ENCODE peak calls at places on chromosome 2, in nine cellular contexts. One of them, this sample, is unnamed. For H3K4me1, the result is how much of the 10 kb centered on the place peaks cover.

GRCh38 chr2:176473177-176473576 is 203.9 kb downstream of the MTX2 start:
- DNase-seq in spleen: no peak
- DNase-seq in adrenal gland: peak
- DNase-seq in GM23248: peak
- DNase-seq in naive thymus-derived CD4-positive, alpha-beta T cell: peak
- DNase-seq in PC-9: no peak
- DNase-seq in mammary epithelial cell: peak
- DNase-seq in tibial nerve: no peak
- DNase-seq in uterus: peak
- DNase-seq in this sample: no peak

GRCh38 chr2:19540739-19541503 is 182.5 kb upstream of the OSR1 start:
- DNase-seq in spleen: no peak
- DNase-seq in adrenal gland: no peak
- DNase-seq in GM23248: peak
- DNase-seq in naive thymus-derived CD4-positive, alpha-beta T cell: no peak
- DNase-seq in PC-9: peak
- DNase-seq in mammary epithelial cell: peak
- DNase-seq in tibial nerve: no peak
- DNase-seq in uterus: no peak
- DNase-seq in this sample: no peak

GRCh38 chr2:162053066-162053807 is 20.8 kb downstream of the DPP4 start:
- DNase-seq in spleen: no peak
- DNase-seq in adrenal gland: no peak
- DNase-seq in GM23248: no peak
- DNase-seq in naive thymus-derived CD4-positive, alpha-beta T cell: no peak
- DNase-seq in PC-9: no peak
- DNase-seq in mammary epithelial cell: no peak
- DNase-seq in tibial nerve: no peak
- DNase-seq in uterus: no peak
- DNase-seq in this sample: no peak

GRCh38 chr2:69694894-69695849 is 46.8 kb upstream of the ANXA4 start:
- DNase-seq in spleen: no peak
- DNase-seq in adrenal gland: no peak
- DNase-seq in GM23248: peak
- DNase-seq in naive thymus-derived CD4-positive, alpha-beta T cell: no peak
- DNase-seq in PC-9: peak
- DNase-seq in mammary epithelial cell: peak
- DNase-seq in tibial nerve: no peak
- DNase-seq in uterus: peak
- DNase-seq in this sample: no peak

GRCh38 chr2:28273751-28274150 is 118.9 kb upstream of the FOSL2 start:
- DNase-seq in spleen: no peak
- DNase-seq in adrenal gland: no peak
- DNase-seq in GM23248: no peak
- DNase-seq in naive thymus-derived CD4-positive, alpha-beta T cell: no peak
- DNase-seq in PC-9: peak
- DNase-seq in mammary epithelial cell: peak
- DNase-seq in tibial nerve: no peak
- DNase-seq in uterus: no peak
- DNase-seq in this sample: no peak

GRCh38 chr2:216632952-216633615 is at the start of gene IGFBP2:
- DNase-seq in spleen: no peak
- DNase-seq in adrenal gland: peak
- DNase-seq in GM23248: peak
- DNase-seq in naive thymus-derived CD4-positive, alpha-beta T cell: no peak
- DNase-seq in PC-9: no peak
- DNase-seq in mammary epithelial cell: peak
- DNase-seq in tibial nerve: no peak
- DNase-seq in uterus: peak
- DNase-seq in this sample: no peak

GRCh38 chr2:118089015-118089800 is 937 bp downstream of the INSIG2 start:
- DNase-seq in spleen: no peak
- DNase-seq in adrenal gland: no peak
- DNase-seq in GM23248: peak
- DNase-seq in naive thymus-derived CD4-positive, alpha-beta T cell: peak
- DNase-seq in PC-9: peak
- DNase-seq in mammary epithelial cell: peak
- DNase-seq in tibial nerve: no peak
- DNase-seq in uterus: peak
- DNase-seq in this sample: no peak

GRCh38 chr2:42102606-42103450 is 55.0 kb downstream of the PKDCC start:
- DNase-seq in spleen: peak
- DNase-seq in adrenal gland: peak
- DNase-seq in GM23248: no peak
- DNase-seq in naive thymus-derived CD4-positive, alpha-beta T cell: peak
- DNase-seq in PC-9: no peak
- DNase-seq in mammary epithelial cell: no peak
- DNase-seq in tibial nerve: no peak
- DNase-seq in uterus: peak
- DNase-seq in this sample: no peak

GRCh38 chr2:144326845-144327244 is 193.1 kb downstream of the ZEB2 start:
- DNase-seq in spleen: no peak
- DNase-seq in adrenal gland: no peak
- DNase-seq in GM23248: no peak
- DNase-seq in naive thymus-derived CD4-positive, alpha-beta T cell: no peak
- DNase-seq in PC-9: no peak
- DNase-seq in mammary epithelial cell: no peak
- DNase-seq in tibial nerve: no peak
- DNase-seq in uterus: no peak
- DNase-seq in this sample: no peak
- H3K4me1 ChIP-seq in spleen: under half
- H3K4me1 ChIP-seq in adrenal gland: under half
- H3K4me1 ChIP-seq in GM23248: under half
- H3K4me1 ChIP-seq in naive thymus-derived CD4-positive, alpha-beta T cell: half or more
- H3K4me1 ChIP-seq in PC-9: under half
- H3K4me1 ChIP-seq in mammary epithelial cell: under half
- H3K4me1 ChIP-seq in tibial nerve: under half
- H3K4me1 ChIP-seq in uterus: under half
- H3K4me1 ChIP-seq in this sample: under half

GRCh38 chr2:85756822-85757435 is 3.1 kb downstream of the ATOH8 start:
- DNase-seq in spleen: no peak
- DNase-seq in adrenal gland: no peak
- DNase-seq in GM23248: no peak
- DNase-seq in naive thymus-derived CD4-positive, alpha-beta T cell: no peak
- DNase-seq in PC-9: no peak
- DNase-seq in mammary epithelial cell: no peak
- DNase-seq in tibial nerve: no peak
- DNase-seq in uterus: no peak
- DNase-seq in this sample: no peak

GRCh38 chr2:85760371-85760770 is 6.6 kb downstream of the ATOH8 start:
- DNase-seq in spleen: no peak
- DNase-seq in adrenal gland: no peak
- DNase-seq in GM23248: peak
- DNase-seq in naive thymus-derived CD4-positive, alpha-beta T cell: no peak
- DNase-seq in PC-9: no peak
- DNase-seq in mammary epithelial cell: no peak
- DNase-seq in tibial nerve: no peak
- DNase-seq in uterus: no peak
- DNase-seq in this sample: no peak

GRCh38 chr2:85757860-85758259 is 4.1 kb downstream of the ATOH8 start:
- DNase-seq in spleen: no peak
- DNase-seq in adrenal gland: no peak
- DNase-seq in GM23248: no peak
- DNase-seq in naive thymus-derived CD4-positive, alpha-beta T cell: no peak
- DNase-seq in PC-9: no peak
- DNase-seq in mammary epithelial cell: no peak
- DNase-seq in tibial nerve: no peak
- DNase-seq in uterus: no peak
- DNase-seq in this sample: no peak

GRCh38 chr2:85759257-85759613 is 5.4 kb downstream of the ATOH8 start:
- DNase-seq in spleen: no peak
- DNase-seq in adrenal gland: no peak
- DNase-seq in GM23248: no peak
- DNase-seq in naive thymus-derived CD4-positive, alpha-beta T cell: no peak
- DNase-seq in PC-9: no peak
- DNase-seq in mammary epithelial cell: no peak
- DNase-seq in tibial nerve: no peak
- DNase-seq in uterus: no peak
- DNase-seq in this sample: no peak

DNA sequence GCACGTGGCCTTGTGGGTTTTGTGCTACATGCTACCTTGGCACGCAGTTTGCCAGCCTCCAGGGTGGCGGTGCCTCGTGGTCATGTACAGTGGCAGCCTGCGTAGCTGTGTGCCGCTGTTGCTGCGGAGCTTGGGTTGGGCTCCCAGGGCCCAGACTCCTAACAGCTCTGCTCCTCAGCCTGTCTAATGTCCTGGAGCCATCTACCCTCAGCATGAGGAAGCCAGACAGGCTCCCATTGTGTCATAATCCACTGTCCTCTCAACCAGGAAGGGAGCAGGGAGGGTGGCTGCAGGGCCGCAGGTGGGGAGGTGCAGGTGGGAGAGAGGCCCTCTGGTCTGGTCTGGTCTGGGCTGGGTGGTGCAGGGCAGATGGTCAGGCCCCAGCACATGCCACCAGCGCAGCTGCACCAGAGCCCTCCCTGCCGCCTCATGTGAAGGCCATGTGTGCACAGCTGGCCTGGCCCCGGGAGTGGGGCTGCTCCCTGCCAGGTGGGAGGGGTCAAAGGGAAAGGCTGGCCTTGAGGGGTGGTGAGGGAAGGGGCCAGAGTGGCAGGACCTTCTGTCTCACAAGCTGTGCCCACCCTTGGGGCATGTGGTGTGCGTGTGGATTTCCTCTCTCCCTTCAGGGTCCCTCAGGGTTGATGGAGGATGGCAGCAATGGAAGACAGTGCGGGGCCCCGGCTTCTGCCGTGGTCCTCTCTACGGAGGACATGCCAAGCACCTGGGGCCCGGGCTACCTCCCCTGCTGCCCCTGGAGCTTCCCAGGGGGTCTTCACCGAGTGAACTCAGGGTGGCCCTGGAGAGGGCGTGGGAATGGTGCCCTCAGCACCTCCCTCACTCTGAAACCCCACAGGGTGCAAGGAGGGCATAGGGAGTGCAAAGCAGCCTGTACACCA is 4.8 kb downstream of the ATOH8 start:
- DNase-seq in spleen: no peak
- DNase-seq in adrenal gland: no peak
- DNase-seq in GM23248: peak
- DNase-seq in naive thymus-derived CD4-positive, alpha-beta T cell: no peak
- DNase-seq in PC-9: no peak
- DNase-seq in mammary epithelial cell: no peak
- DNase-seq in tibial nerve: no peak
- DNase-seq in uterus: no peak
- DNase-seq in this sample: no peak
- H3K4me1 ChIP-seq in spleen: under half
- H3K4me1 ChIP-seq in adrenal gland: under half
- H3K4me1 ChIP-seq in GM23248: half or more
- H3K4me1 ChIP-seq in naive thymus-derived CD4-positive, alpha-beta T cell: under half
- H3K4me1 ChIP-seq in PC-9: under half
- H3K4me1 ChIP-seq in mammary epithelial cell: under half
- H3K4me1 ChIP-seq in tibial nerve: under half
- H3K4me1 ChIP-seq in uterus: under half
- H3K4me1 ChIP-seq in this sample: half or more

GRCh38 chr2:201248288-201248844 is 12.0 kb upstream of the CASP8 start:
- DNase-seq in spleen: no peak
- DNase-seq in adrenal gland: no peak
- DNase-seq in GM23248: no peak
- DNase-seq in naive thymus-derived CD4-positive, alpha-beta T cell: no peak
- DNase-seq in PC-9: no peak
- DNase-seq in mammary epithelial cell: no peak
- DNase-seq in tibial nerve: no peak
- DNase-seq in uterus: no peak
- DNase-seq in this sample: no peak

GRCh38 chr2:201244829-201245228 is 15.5 kb upstream of the CASP8 start:
- DNase-seq in spleen: no peak
- DNase-seq in adrenal gland: no peak
- DNase-seq in GM23248: no peak
- DNase-seq in naive thymus-derived CD4-positive, alpha-beta T cell: no peak
- DNase-seq in PC-9: no peak
- DNase-seq in mammary epithelial cell: no peak
- DNase-seq in tibial nerve: no peak
- DNase-seq in uterus: no peak
- DNase-seq in this sample: no peak

GRCh38 chr2:201242562-201243277 is 17.6 kb upstream of the CASP8 start:
- DNase-seq in spleen: no peak
- DNase-seq in adrenal gland: no peak
- DNase-seq in GM23248: no peak
- DNase-seq in naive thymus-derived CD4-positive, alpha-beta T cell: no peak
- DNase-seq in PC-9: no peak
- DNase-seq in mammary epithelial cell: no peak
- DNase-seq in tibial nerve: no peak
- DNase-seq in uterus: no peak
- DNase-seq in this sample: no peak

GRCh38 chr2:201250741-201251140 is 9.6 kb upstream of the CASP8 start:
- DNase-seq in spleen: no peak
- DNase-seq in adrenal gland: no peak
- DNase-seq in GM23248: no peak
- DNase-seq in naive thymus-derived CD4-positive, alpha-beta T cell: no peak
- DNase-seq in PC-9: no peak
- DNase-seq in mammary epithelial cell: no peak
- DNase-seq in tibial nerve: no peak
- DNase-seq in uterus: no peak
- DNase-seq in this sample: no peak

DNA sequence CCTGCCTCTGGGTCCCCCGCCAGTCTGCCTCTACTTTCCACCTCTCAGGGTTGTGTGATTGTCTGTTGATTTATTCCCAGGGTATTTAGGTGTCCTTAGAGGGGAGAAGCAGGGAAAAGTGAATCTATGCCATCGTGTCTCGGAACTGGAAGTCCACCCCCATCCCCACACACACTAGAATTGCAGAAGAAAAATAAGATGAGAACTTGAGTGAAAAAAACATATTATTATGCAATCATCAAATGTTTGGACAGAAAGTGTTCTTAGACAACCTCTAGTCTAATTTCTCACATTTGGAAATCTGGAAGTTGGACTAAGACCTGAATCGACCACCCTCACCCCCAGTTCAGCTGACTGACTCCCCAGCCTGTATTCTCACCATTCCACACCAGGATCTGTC is 14.1 kb upstream of the CASP8 start:
- DNase-seq in spleen: no peak
- DNase-seq in adrenal gland: no peak
- DNase-seq in GM23248: no peak
- DNase-seq in naive thymus-derived CD4-positive, alpha-beta T cell: no peak
- DNase-seq in PC-9: no peak
- DNase-seq in mammary epithelial cell: no peak
- DNase-seq in tibial nerve: no peak
- DNase-seq in uterus: no peak
- DNase-seq in this sample: no peak
- H3K4me1 ChIP-seq in spleen: under half
- H3K4me1 ChIP-seq in adrenal gland: under half
- H3K4me1 ChIP-seq in GM23248: under half
- H3K4me1 ChIP-seq in naive thymus-derived CD4-positive, alpha-beta T cell: under half
- H3K4me1 ChIP-seq in PC-9: under half
- H3K4me1 ChIP-seq in mammary epithelial cell: under half
- H3K4me1 ChIP-seq in tibial nerve: under half
- H3K4me1 ChIP-seq in uterus: under half
- H3K4me1 ChIP-seq in this sample: under half

GRCh38 chr2:191687867-191688266 is 9.9 kb downstream of the NABP1 start:
- DNase-seq in spleen: no peak
- DNase-seq in adrenal gland: no peak
- DNase-seq in GM23248: no peak
- DNase-seq in naive thymus-derived CD4-positive, alpha-beta T cell: no peak
- DNase-seq in PC-9: no peak
- DNase-seq in mammary epithelial cell: no peak
- DNase-seq in tibial nerve: no peak
- DNase-seq in uterus: no peak
- DNase-seq in this sample: no peak

GRCh38 chr2:191686079-191686478 is 8.1 kb downstream of the NABP1 start:
- DNase-seq in spleen: no peak
- DNase-seq in adrenal gland: no peak
- DNase-seq in GM23248: peak
- DNase-seq in naive thymus-derived CD4-positive, alpha-beta T cell: no peak
- DNase-seq in PC-9: no peak
- DNase-seq in mammary epithelial cell: no peak
- DNase-seq in tibial nerve: no peak
- DNase-seq in uterus: no peak
- DNase-seq in this sample: no peak

GRCh38 chr2:191690327-191690726 is 12.4 kb downstream of the NABP1 start:
- DNase-seq in spleen: no peak
- DNase-seq in adrenal gland: no peak
- DNase-seq in GM23248: no peak
- DNase-seq in naive thymus-derived CD4-positive, alpha-beta T cell: no peak
- DNase-seq in PC-9: no peak
- DNase-seq in mammary epithelial cell: no peak
- DNase-seq in tibial nerve: no peak
- DNase-seq in uterus: no peak
- DNase-seq in this sample: no peak

GRCh38 chr2:191688934-191689695 is 11.2 kb downstream of the NABP1 start:
- DNase-seq in spleen: no peak
- DNase-seq in adrenal gland: no peak
- DNase-seq in GM23248: peak
- DNase-seq in naive thymus-derived CD4-positive, alpha-beta T cell: no peak
- DNase-seq in PC-9: peak
- DNase-seq in mammary epithelial cell: peak
- DNase-seq in tibial nerve: no peak
- DNase-seq in uterus: no peak
- DNase-seq in this sample: no peak

GRCh38 chr2:191686658-191687057 is 8.7 kb downstream of the NABP1 start:
- DNase-seq in spleen: no peak
- DNase-seq in adrenal gland: no peak
- DNase-seq in GM23248: no peak
- DNase-seq in naive thymus-derived CD4-positive, alpha-beta T cell: no peak
- DNase-seq in PC-9: no peak
- DNase-seq in mammary epithelial cell: no peak
- DNase-seq in tibial nerve: no peak
- DNase-seq in uterus: no peak
- DNase-seq in this sample: no peak
- H3K4me1 ChIP-seq in spleen: under half
- H3K4me1 ChIP-seq in adrenal gland: under half
- H3K4me1 ChIP-seq in GM23248: half or more
- H3K4me1 ChIP-seq in naive thymus-derived CD4-positive, alpha-beta T cell: under half
- H3K4me1 ChIP-seq in PC-9: half or more
- H3K4me1 ChIP-seq in mammary epithelial cell: under half
- H3K4me1 ChIP-seq in tibial nerve: under half
- H3K4me1 ChIP-seq in uterus: under half
- H3K4me1 ChIP-seq in this sample: under half